ENCODE peak calls at places on chromosome 4, in six cellular contexts. One of them, this sample, is unnamed.

GRCh38 chr4:140367738-140368137 is 5.7 kb upstream of the SCOC start:
- DNase-seq in psoas muscle: no peak
- DNase-seq in tibial nerve: no peak
- DNase-seq in pancreas: no peak
- DNase-seq in nephron progenitor cell: no peak
- DNase-seq in osteocyte: no peak
- DNase-seq in this sample: no peak

GRCh38 chr4:167032876-167033275 is 201.4 kb downstream of the SPOCK3 start:
- DNase-seq in psoas muscle: no peak
- DNase-seq in tibial nerve: no peak
- DNase-seq in pancreas: no peak
- DNase-seq in nephron progenitor cell: no peak
- DNase-seq in osteocyte: no peak
- DNase-seq in this sample: no peak

GRCh38 chr4:27913738-27914137 is 1053.1 kb downstream of the STIM2 start:
- DNase-seq in psoas muscle: no peak
- DNase-seq in tibial nerve: no peak
- DNase-seq in pancreas: no peak
- DNase-seq in nephron progenitor cell: no peak
- DNase-seq in osteocyte: no peak
- DNase-seq in this sample: no peak

GRCh38 chr4:3807311-3807710 is 41.1 kb downstream of the ADRA2C start:
- DNase-seq in psoas muscle: no peak
- DNase-seq in tibial nerve: no peak
- DNase-seq in pancreas: peak; percentile 14
- DNase-seq in nephron progenitor cell: no peak
- DNase-seq in osteocyte: no peak
- DNase-seq in this sample: no peak

GRCh38 chr4:159206427-159206871 is 103.6 kb downstream of the RAPGEF2 start:
- DNase-seq in psoas muscle: no peak
- DNase-seq in tibial nerve: no peak
- DNase-seq in pancreas: no peak
- DNase-seq in nephron progenitor cell: no peak
- DNase-seq in osteocyte: no peak
- DNase-seq in this sample: no peak

GRCh38 chr4:37719021-37719420 is 32.8 kb upstream of the RELL1 start:
- DNase-seq in psoas muscle: no peak
- DNase-seq in tibial nerve: no peak
- DNase-seq in pancreas: no peak
- DNase-seq in nephron progenitor cell: no peak
- DNase-seq in osteocyte: no peak
- DNase-seq in this sample: no peak

GRCh38 chr4:182202650-182203049 is 40.6 kb upstream of the TENM3 start:
- DNase-seq in psoas muscle: no peak
- DNase-seq in tibial nerve: no peak
- DNase-seq in pancreas: no peak
- DNase-seq in nephron progenitor cell: no peak
- DNase-seq in osteocyte: no peak
- DNase-seq in this sample: no peak

GRCh38 chr4:2937146-2937857 is 25.9 kb downstream of the NOP14 start:
- DNase-seq in psoas muscle: peak; percentile 55
- DNase-seq in tibial nerve: no peak
- DNase-seq in pancreas: peak; percentile 57
- DNase-seq in nephron progenitor cell: no peak
- DNase-seq in osteocyte: no peak
- DNase-seq in this sample: no peak

GRCh38 chr4:128600996-128601857 is 208.3 kb upstream of the JADE1 start:
- DNase-seq in psoas muscle: peak; percentile 63
- DNase-seq in tibial nerve: peak; percentile 71
- DNase-seq in pancreas: peak; percentile 67
- DNase-seq in nephron progenitor cell: no peak
- DNase-seq in osteocyte: no peak
- DNase-seq in this sample: no peak

GRCh38 chr4:26141916-26142638 is 178.7 kb upstream of the RBPJ start:
- DNase-seq in psoas muscle: peak; percentile 62
- DNase-seq in tibial nerve: peak; percentile 45
- DNase-seq in pancreas: no peak
- DNase-seq in nephron progenitor cell: no peak
- DNase-seq in osteocyte: peak; percentile 85
- DNase-seq in this sample: no peak

GRCh38 chr4:142365386-142365785 is 480.7 kb downstream of the INPP4B start:
- DNase-seq in psoas muscle: no peak
- DNase-seq in tibial nerve: no peak
- DNase-seq in pancreas: no peak
- DNase-seq in nephron progenitor cell: no peak
- DNase-seq in osteocyte: no peak
- DNase-seq in this sample: no peak

GRCh38 chr4:177356191-177356590 is 46.5 kb downstream of the NEIL3 start:
- DNase-seq in psoas muscle: no peak
- DNase-seq in tibial nerve: no peak
- DNase-seq in pancreas: no peak
- DNase-seq in nephron progenitor cell: no peak
- DNase-seq in osteocyte: no peak
- DNase-seq in this sample: no peak

GRCh38 chr4:151657896-151658295 is 102.9 kb downstream of the GATB start:
- DNase-seq in psoas muscle: no peak
- DNase-seq in tibial nerve: no peak
- DNase-seq in pancreas: no peak
- DNase-seq in nephron progenitor cell: no peak
- DNase-seq in osteocyte: no peak
- DNase-seq in this sample: no peak

GRCh38 chr4:186724861-186725419 is 1.3 kb upstream of the FAT1 start:
- DNase-seq in psoas muscle: no peak
- DNase-seq in tibial nerve: peak; percentile 29
- DNase-seq in pancreas: no peak
- DNase-seq in nephron progenitor cell: peak; percentile 27
- DNase-seq in osteocyte: no peak
- DNase-seq in this sample: no peak

GRCh38 chr4:168639914-168640313 is 143.1 kb downstream of the PALLD start:
- DNase-seq in psoas muscle: no peak
- DNase-seq in tibial nerve: no peak
- DNase-seq in pancreas: no peak
- DNase-seq in nephron progenitor cell: no peak
- DNase-seq in osteocyte: no peak
- DNase-seq in this sample: no peak

GRCh38 chr4:19010766-19011165 is 989.2 kb upstream of the LCORL start:
- DNase-seq in psoas muscle: no peak
- DNase-seq in tibial nerve: no peak
- DNase-seq in pancreas: no peak
- DNase-seq in nephron progenitor cell: peak; percentile 12
- DNase-seq in osteocyte: no peak
- DNase-seq in this sample: no peak

GRCh38 chr4:90996813-90997212 is 869.6 kb downstream of the CCSER1 start:
- DNase-seq in psoas muscle: no peak
- DNase-seq in tibial nerve: no peak
- DNase-seq in pancreas: no peak
- DNase-seq in nephron progenitor cell: no peak
- DNase-seq in osteocyte: no peak
- DNase-seq in this sample: no peak

GRCh38 chr4:127425202-127425845 is 207.4 kb upstream of the INTU start:
- DNase-seq in psoas muscle: no peak
- DNase-seq in tibial nerve: no peak
- DNase-seq in pancreas: no peak
- DNase-seq in nephron progenitor cell: no peak
- DNase-seq in osteocyte: no peak
- DNase-seq in this sample: no peak

GRCh38 chr4:3045500-3045850 is 28.9 kb downstream of the HTT-AS start:
- DNase-seq in psoas muscle: peak; percentile 78
- DNase-seq in tibial nerve: no peak
- DNase-seq in pancreas: no peak
- DNase-seq in nephron progenitor cell: no peak
- DNase-seq in osteocyte: no peak
- DNase-seq in this sample: no peak

GRCh38 chr4:95158626-95159025 is 390.1 kb downstream of the UNC5C start:
- DNase-seq in psoas muscle: no peak
- DNase-seq in tibial nerve: no peak
- DNase-seq in pancreas: no peak
- DNase-seq in nephron progenitor cell: no peak
- DNase-seq in osteocyte: no peak
- DNase-seq in this sample: no peak

GRCh38 chr4:138953962-138954371 is 61.6 kb upstream of the NOCT start:
- DNase-seq in psoas muscle: no peak
- DNase-seq in tibial nerve: peak; percentile 43
- DNase-seq in pancreas: no peak
- DNase-seq in nephron progenitor cell: no peak
- DNase-seq in osteocyte: no peak
- DNase-seq in this sample: no peak

GRCh38 chr4:122661661-122662160 is 40.8 kb upstream of the IL21 start:
- DNase-seq in psoas muscle: no peak
- DNase-seq in tibial nerve: no peak
- DNase-seq in pancreas: no peak
- DNase-seq in nephron progenitor cell: no peak
- DNase-seq in osteocyte: no peak
- DNase-seq in this sample: no peak

GRCh38 chr4:76706581-76706980 is 191.4 kb downstream of the SOWAHB start:
- DNase-seq in psoas muscle: no peak
- DNase-seq in tibial nerve: no peak
- DNase-seq in pancreas: no peak
- DNase-seq in nephron progenitor cell: no peak
- DNase-seq in osteocyte: no peak
- DNase-seq in this sample: no peak

GRCh38 chr4:183098080-183098722 is 856 bp upstream of the WWC2 start:
- DNase-seq in psoas muscle: peak; percentile 76
- DNase-seq in tibial nerve: peak; percentile 19
- DNase-seq in pancreas: peak; percentile 81
- DNase-seq in nephron progenitor cell: peak; percentile 73
- DNase-seq in osteocyte: peak; percentile 86
- DNase-seq in this sample: peak; percentile 76

GRCh38 chr4:84648185-84648584 is 65.3 kb downstream of the CDS1 start:
- DNase-seq in psoas muscle: no peak
- DNase-seq in tibial nerve: no peak
- DNase-seq in pancreas: no peak
- DNase-seq in nephron progenitor cell: no peak
- DNase-seq in osteocyte: no peak
- DNase-seq in this sample: no peak
- TF ChIP-seq CTCF in psoas muscle: no peak
- TF ChIP-seq CTCF in tibial nerve: no peak
- TF ChIP-seq CTCF in pancreas: no peak
- TF ChIP-seq CTCF in nephron progenitor cell: no peak
- TF ChIP-seq CTCF in osteocyte: no peak
- TF ChIP-seq CTCF in this sample: no peak

GRCh38 chr4:82216231-82216630 is 157.6 kb downstream of the HNRNPD start:
- DNase-seq in psoas muscle: no peak
- DNase-seq in tibial nerve: no peak
- DNase-seq in pancreas: no peak
- DNase-seq in nephron progenitor cell: no peak
- DNase-seq in osteocyte: no peak
- DNase-seq in this sample: no peak

GRCh38 chr4:82219346-82219745 is 154.4 kb downstream of the HNRNPD start:
- DNase-seq in psoas muscle: no peak
- DNase-seq in tibial nerve: no peak
- DNase-seq in pancreas: no peak
- DNase-seq in nephron progenitor cell: no peak
- DNase-seq in osteocyte: no peak
- DNase-seq in this sample: no peak

GRCh38 chr4:82213485-82214162 is 160.2 kb downstream of the HNRNPD start:
- DNase-seq in psoas muscle: no peak
- DNase-seq in tibial nerve: no peak
- DNase-seq in pancreas: no peak
- DNase-seq in nephron progenitor cell: no peak
- DNase-seq in osteocyte: no peak
- DNase-seq in this sample: no peak

GRCh38 chr4:82215800-82216199 is 158.0 kb downstream of the HNRNPD start:
- DNase-seq in psoas muscle: no peak
- DNase-seq in tibial nerve: no peak
- DNase-seq in pancreas: no peak
- DNase-seq in nephron progenitor cell: no peak
- DNase-seq in osteocyte: no peak
- DNase-seq in this sample: no peak

DNA sequence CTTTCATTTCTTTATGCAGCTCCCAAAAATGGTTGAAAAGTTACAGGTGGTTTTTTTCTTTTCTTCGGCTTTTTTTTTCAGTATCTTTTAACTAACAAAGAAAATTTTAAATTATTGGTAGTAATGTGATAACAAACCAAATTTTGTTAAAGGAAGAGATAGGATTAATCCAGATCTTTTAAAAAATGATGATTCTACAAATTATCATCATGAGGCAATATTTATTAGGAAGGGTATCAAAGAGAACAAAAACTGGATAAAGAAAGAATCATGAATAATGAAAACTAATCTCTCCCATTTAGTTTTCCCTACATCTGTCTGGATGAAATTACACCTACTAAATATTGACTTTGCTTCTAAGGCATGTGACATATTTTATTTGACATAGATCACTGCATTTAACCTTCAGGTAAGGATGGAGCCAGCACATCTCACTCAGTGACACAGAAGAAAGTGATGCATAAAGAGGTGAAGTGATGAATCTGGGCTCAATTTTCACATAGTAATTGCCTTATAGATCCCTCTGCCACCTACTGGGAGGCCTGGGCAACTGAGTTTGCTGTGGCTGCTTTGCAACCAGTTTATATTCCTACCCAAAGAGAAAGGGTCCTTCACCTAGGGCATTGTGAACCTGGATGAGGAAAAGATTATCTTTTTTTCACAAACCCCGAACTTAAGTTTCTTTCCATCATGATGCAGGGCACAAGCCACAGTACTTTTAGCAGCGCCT is 155.6 kb downstream of the HNRNPD start:
- DNase-seq in psoas muscle: no peak
- DNase-seq in tibial nerve: no peak
- DNase-seq in pancreas: no peak
- DNase-seq in nephron progenitor cell: no peak
- DNase-seq in osteocyte: no peak
- DNase-seq in this sample: no peak
- TF ChIP-seq CTCF in psoas muscle: no peak
- TF ChIP-seq CTCF in tibial nerve: no peak
- TF ChIP-seq CTCF in pancreas: peak; percentile 14
- TF ChIP-seq CTCF in nephron progenitor cell: no peak
- TF ChIP-seq CTCF in osteocyte: peak; percentile 39
- TF ChIP-seq CTCF in this sample: peak; percentile 55

GRCh38 chr4:7721984-7722551 is 217.6 kb downstream of the AFAP1 start:
- DNase-seq in psoas muscle: no peak
- DNase-seq in tibial nerve: no peak
- DNase-seq in pancreas: no peak
- DNase-seq in nephron progenitor cell: no peak
- DNase-seq in osteocyte: no peak
- DNase-seq in this sample: no peak
- TF ChIP-seq CTCF in psoas muscle: no peak
- TF ChIP-seq CTCF in tibial nerve: no peak
- TF ChIP-seq CTCF in pancreas: no peak
- TF ChIP-seq CTCF in nephron progenitor cell: no peak
- TF ChIP-seq CTCF in osteocyte: peak; percentile 18
- TF ChIP-seq CTCF in this sample: peak; percentile 31

GRCh38 chr4:173752610-173753009 is 222.6 kb upstream of the HAND2 start:
- DNase-seq in psoas muscle: no peak
- DNase-seq in tibial nerve: no peak
- DNase-seq in pancreas: no peak
- DNase-seq in nephron progenitor cell: peak; percentile 61
- DNase-seq in osteocyte: no peak
- DNase-seq in this sample: no peak
- TF ChIP-seq CTCF in psoas muscle: no peak
- TF ChIP-seq CTCF in tibial nerve: peak; percentile 6
- TF ChIP-seq CTCF in pancreas: peak; percentile 34
- TF ChIP-seq CTCF in nephron progenitor cell: peak; percentile 53
- TF ChIP-seq CTCF in osteocyte: peak; percentile 44
- TF ChIP-seq CTCF in this sample: peak; percentile 74

GRCh38 chr4:120749445-120750151 is 172.9 kb downstream of the PRDM5 start:
- DNase-seq in psoas muscle: no peak
- DNase-seq in tibial nerve: no peak
- DNase-seq in pancreas: no peak
- DNase-seq in nephron progenitor cell: no peak
- DNase-seq in osteocyte: no peak
- DNase-seq in this sample: no peak
- TF ChIP-seq CTCF in psoas muscle: no peak
- TF ChIP-seq CTCF in tibial nerve: no peak
- TF ChIP-seq CTCF in pancreas: no peak
- TF ChIP-seq CTCF in nephron progenitor cell: no peak
- TF ChIP-seq CTCF in osteocyte: no peak
- TF ChIP-seq CTCF in this sample: no peak

This sample was measured in type B pancreatic cell.